ENCODE peak calls at places on chromosomes 6 and 20, in four cellular contexts. I is mammary epithelial cell, Q is A549, U is ovary. Y is an unnamed sample.

GRCh38 chr6:43761666-43762409 is 8.2 kb upstream of the VEGFA start:
- DNase-seq in I (no peak), U (no peak), Q (no peak), Y (no peak)

GRCh38 chr6:111030008-111031006 is 48.5 kb downstream of the RPF2 start:
- DNase-seq in U (no peak), Q (no peak), I (no peak), Y (peak)

GRCh38 chr6:167682125-167682524 is 144.6 kb upstream of the AFDN start:
- DNase-seq in Q (no peak), U (no peak), I (no peak), Y (no peak)

GRCh38 chr6:43076093-43076927 is at the start of gene PTK7:
- DNase-seq in I (peak), U (peak), Q (no peak), Y (peak)

GRCh38 chr6:163950159-163950558 is 535.6 kb downstream of the QKI start:
- DNase-seq in U (no peak), I (no peak), Q (no peak), Y (no peak)

GRCh38 chr6:169806718-169807117 is 55.3 kb downstream of the ERMARD start:
- DNase-seq in I (no peak), Q (no peak), U (no peak), Y (no peak)

GRCh38 chr6:124200661-124201060 is 397.0 kb downstream of the NKAIN2 start:
- DNase-seq in I (no peak), U (no peak), Q (no peak), Y (no peak)

GRCh38 chr20:52731086-52731485 is 241.1 kb upstream of the TSHZ2 start:
- DNase-seq in I (no peak), U (no peak), Q (no peak), Y (no peak)

GRCh38 chr6:121504227-121504626 is 68.8 kb downstream of the GJA1 start:
- DNase-seq in U (no peak), Q (peak), I (peak), Y (no peak)

GRCh38 chr6:26553739-26554668 is 15.8 kb downstream of the HMGN4 start:
- DNase-seq in Q (no peak), U (peak), I (peak), Y (peak)

GRCh38 chr6:14312497-14312896 is 194.9 kb downstream of the CD83 start:
- DNase-seq in Q (no peak), I (no peak), U (no peak), Y (no peak)

GRCh38 chr6:45896783-45897441 is 118.7 kb downstream of the CLIC5 start:
- DNase-seq in I (no peak), Q (no peak), U (no peak), Y (no peak)

GRCh38 chr6:40915165-40915564 is 123.9 kb downstream of the UNC5CL start:
- DNase-seq in I (no peak), U (no peak), Q (no peak), Y (no peak)

GRCh38 chr6:24719125-24719931 is at the start of gene C6orf62:
- DNase-seq in U (peak), I (peak), Q (peak), Y (peak)

GRCh38 chr20:9353916-9354276 is 160.5 kb upstream of the LAMP5 start:
- DNase-seq in Q (no peak), I (no peak), U (no peak), Y (no peak)

GRCh38 chr6:152338335-152339125 is 298.6 kb downstream of the SYNE1 start:
- DNase-seq in Q (peak), I (peak), U (peak), Y (peak)

GRCh38 chr20:17579369-17580039 is 9.6 kb downstream of the DSTN start:
- DNase-seq in Q (no peak), U (no peak), I (peak), Y (no peak)

GRCh38 chr6:167827062-167827587 is 414 bp downstream of the AFDN start:
- DNase-seq in U (peak), I (no peak), Q (no peak), Y (peak)

GRCh38 chr6:84633771-84634170 is 130.6 kb downstream of the TBX18 start:
- DNase-seq in Q (no peak), I (peak), U (no peak), Y (no peak)

GRCh38 chr6:25454141-25454540 is 175.0 kb downstream of the CARMIL1 start:
- DNase-seq in U (no peak), I (no peak), Q (no peak), Y (no peak)

GRCh38 chr20:53884859-53885654 is 185.3 kb downstream of the BCAS1 start:
- DNase-seq in Q (no peak), U (no peak), I (no peak), Y (no peak)

GRCh38 chr20:34385464-34385863 is 22.4 kb downstream of the ITCH start:
- DNase-seq in I (no peak), Q (no peak), U (no peak), Y (no peak)

GRCh38 chr6:137167702-137168377 is 5.6 kb downstream of the IL22RA2 start:
- DNase-seq in Q (no peak), I (no peak), U (no peak), Y (no peak)

GRCh38 chr6:22575190-22575589 is 5.8 kb downstream of the HDGFL1 start:
- DNase-seq in U (no peak), I (no peak), Q (no peak), Y (no peak)

GRCh38 chr20:53768329-53768728 is 174.7 kb upstream of the ZNF217 start:
- DNase-seq in I (no peak), U (no peak), Q (no peak), Y (no peak)

GRCh38 chr6:112304680-112305079 is 42.5 kb upstream of the RFPL4B start:
- DNase-seq in I (no peak), Q (no peak), U (no peak), Y (no peak)
- TF ChIP-seq CTCF in I (no peak), Q (no peak), U (no peak), Y (no peak)

DNA sequence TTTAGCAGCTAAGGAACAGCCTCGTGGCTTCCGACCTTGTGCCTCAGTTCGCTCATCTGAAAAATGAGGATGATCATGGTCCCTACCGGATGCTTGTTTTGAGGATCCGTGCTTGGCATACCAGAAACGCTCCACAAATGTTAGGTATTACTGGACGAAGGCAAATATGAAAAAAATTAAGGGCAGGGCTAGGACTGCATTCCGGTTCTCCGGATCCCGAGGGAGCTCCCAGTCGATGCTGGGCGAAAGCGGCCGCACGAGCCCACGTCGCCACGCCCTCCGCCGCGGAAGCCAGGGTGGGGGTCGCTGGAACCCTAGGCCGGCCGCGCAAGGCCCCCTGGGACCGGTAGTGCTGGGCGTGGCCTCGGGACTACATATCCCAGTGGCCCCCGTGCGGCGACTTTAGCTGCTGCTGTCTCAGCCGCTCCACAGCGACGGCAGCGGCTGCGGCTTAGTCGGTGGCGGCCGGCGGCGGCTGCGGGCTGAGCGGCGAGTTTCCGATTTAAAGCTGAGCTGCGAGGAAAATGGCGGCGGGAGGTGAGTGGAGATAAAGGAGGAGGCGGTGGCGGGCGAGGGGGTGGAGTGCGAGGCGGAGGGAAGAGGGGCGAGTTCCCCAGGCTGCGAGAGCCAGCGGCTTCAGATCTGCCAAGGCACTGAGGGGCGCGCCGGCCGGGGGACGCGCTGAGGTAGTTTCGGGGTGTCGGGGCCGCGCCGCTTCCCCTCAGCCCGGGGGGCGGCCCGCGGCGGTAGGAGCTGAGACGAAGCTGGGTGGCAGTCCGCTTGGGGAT is at the start of gene NCOA3:
- DNase-seq in U (peak), Q (peak), I (peak), Y (peak)
- TF ChIP-seq CTCF in U (peak), Q (no peak), I (peak), Y (peak)

DNA sequence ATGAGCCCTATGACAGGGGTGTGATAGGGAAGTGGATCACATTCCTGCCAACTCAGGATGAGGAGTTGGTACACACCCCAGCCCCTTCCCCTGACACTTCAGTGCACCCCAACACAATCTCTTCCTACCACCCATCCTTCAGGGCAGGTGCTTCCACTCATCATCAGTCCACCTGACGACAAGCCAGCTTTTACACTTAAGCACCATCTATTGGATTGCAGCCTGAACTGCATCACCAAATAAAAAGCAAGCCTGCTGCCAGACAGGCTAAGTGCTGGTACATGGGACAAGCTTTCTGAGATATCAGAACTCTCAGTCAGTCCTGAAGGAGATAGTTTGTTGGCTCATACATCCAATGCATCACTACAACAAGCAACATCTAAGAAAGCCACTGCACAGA is 69.0 kb upstream of the TMEM200A start:
- DNase-seq in Q (no peak), U (no peak), I (peak), Y (no peak)
- TF ChIP-seq CTCF in Q (no peak), U (no peak), I (peak), Y (no peak)

DNA sequence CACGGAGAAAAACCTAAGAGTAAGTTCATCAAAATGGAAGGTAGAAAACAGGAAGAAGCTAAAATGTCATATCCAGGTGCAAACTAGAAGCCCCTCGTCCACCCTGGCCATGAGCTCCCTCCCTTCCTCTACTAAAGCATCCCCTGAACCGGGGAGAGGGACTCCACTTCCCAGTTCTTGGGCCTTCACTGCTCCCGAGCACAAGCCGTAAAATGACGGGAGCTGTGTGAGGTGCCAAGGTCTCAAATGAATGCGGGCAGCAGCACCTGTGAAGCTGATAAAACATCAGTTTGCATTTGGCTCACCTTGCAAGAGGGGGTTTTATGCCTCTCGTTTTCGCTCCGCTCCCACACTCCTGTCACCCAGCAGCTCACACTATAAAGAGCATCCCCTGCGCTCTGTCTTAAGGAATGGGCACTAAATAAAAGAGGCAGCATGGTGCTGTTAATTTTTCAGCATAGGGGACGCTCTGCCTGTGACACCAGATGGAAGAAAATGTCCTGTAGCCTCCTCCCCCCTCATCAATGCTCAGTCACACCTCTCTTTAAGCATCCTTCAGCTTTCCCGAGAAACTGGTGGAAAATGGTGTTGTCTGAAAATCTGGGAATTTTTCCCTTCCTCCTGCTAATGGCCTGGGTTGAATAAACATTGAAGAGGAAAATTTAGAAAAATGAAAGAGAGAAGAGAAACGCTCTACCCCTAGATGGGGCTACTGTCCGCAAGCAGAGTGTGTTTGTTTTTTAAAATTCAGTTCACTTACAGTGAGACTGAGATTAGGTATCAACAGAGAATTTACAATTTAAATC is 563.0 kb upstream of the AGPAT4 start:
- DNase-seq in I (no peak), U (no peak), Q (no peak), Y (no peak)
- TF ChIP-seq CTCF in I (peak), U (no peak), Q (peak), Y (peak)

GRCh38 chr20:49375170-49375569 is 97.3 kb upstream of the ZNFX1 start:
- DNase-seq in U (no peak), I (no peak), Q (no peak), Y (no peak)
- TF ChIP-seq CTCF in U (no peak), I (no peak), Q (no peak), Y (no peak)

GRCh38 chr6:157595768-157596167 is 214.8 kb downstream of the ZDHHC14 start:
- DNase-seq in Q (no peak), I (no peak), U (no peak), Y (no peak)
- TF ChIP-seq CTCF in Q (no peak), I (no peak), U (no peak), Y (no peak)

DNA sequence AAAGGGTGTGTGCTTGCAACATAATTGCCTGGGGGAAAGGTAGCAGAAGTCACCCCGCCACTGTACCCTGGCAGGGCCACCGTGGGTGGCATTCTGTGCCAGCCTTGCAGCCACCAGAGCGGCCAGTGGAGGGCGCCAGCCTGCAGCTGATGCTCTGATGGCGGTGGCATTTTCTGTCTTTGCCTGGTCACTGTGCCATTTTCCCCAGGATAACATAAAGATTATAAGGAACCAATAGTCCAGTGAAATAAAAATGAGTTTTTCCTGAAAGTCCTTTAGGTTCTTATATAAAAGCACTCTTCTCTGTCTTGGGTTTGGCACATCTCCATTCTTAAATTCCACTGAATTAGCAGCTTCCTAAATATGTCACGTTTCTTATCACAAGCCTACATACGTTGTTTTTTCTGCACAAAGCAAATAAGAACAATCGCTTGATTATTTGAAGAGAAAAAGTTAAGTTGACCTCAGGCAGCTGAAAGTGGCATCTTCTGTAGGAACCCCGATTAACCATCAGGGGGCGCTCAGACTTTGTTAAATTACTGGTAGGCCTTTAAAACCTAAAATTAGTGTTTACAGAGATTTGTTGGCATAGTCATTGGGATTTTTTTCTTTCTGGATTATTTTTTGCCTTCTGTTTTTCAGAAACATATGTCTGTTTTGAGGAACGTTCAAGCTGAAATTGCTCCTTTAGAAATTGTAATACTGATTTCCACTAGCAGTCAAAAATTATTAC is 67.3 kb upstream of the XRN2 start:
- DNase-seq in Q (peak), I (peak), U (peak), Y (peak)
- TF ChIP-seq CTCF in Q (peak), I (peak), U (peak), Y (peak)

DNA sequence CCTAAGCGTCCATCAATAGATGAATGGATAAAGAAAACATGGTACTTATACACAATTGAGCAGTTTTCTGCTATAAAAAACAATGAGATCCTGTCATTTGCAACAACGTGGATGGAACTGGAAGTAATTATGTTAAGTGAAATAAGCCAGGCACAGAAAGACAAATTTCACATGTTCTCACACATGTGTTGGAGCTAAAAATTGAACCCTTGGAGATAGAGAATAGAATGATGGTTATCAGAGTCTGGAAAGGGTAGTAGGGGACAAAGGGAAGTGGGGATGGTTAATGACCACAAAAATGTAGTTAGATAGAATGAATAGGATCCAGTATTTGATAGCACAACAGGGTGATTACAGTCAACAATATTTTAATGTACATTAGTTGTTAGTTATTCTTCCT is 1033.5 kb downstream of the HACE1 start:
- DNase-seq in Q (no peak), U (no peak), I (no peak), Y (no peak)
- TF ChIP-seq CTCF in Q (no peak), U (no peak), I (no peak), Y (no peak)

GRCh38 chr6:88599561-88599960 is 363.9 kb downstream of the RNGTT start:
- DNase-seq in Q (no peak), U (no peak), I (no peak), Y (no peak)
- TF ChIP-seq CTCF in Q (no peak), U (no peak), I (peak), Y (no peak)